ENCODE peak calls at places on chromosomes 5 and 9, in five cellular contexts. F is heart left ventricle, H is adrenal gland, O is sigmoid colon, L is prostate gland. M is an unnamed sample.

GRCh38 chr5:73652391-73652790 is 26.4 kb downstream of the ARHGEF28 start:
- DNase-seq in O (no peak), L (no peak), H (no peak), F (no peak), M (no peak)

GRCh38 chr5:147439253-147439652 is 70.6 kb downstream of the DPYSL3 start:
- DNase-seq in L (no peak), F (no peak), H (no peak), O (no peak), M (no peak)

GRCh38 chr9:88092699-88093359 is 45.4 kb downstream of the SPATA31C2 start:
- DNase-seq in H (no peak), L (no peak), F (no peak), O (peak; percentile 72), M (no peak)

GRCh38 chr9:129554649-129555048 is 66.3 kb downstream of the C9orf50 start:
- DNase-seq in F (peak; percentile 35), O (no peak), H (no peak), L (no peak), M (no peak)

GRCh38 chr9:7656648-7657047 is 142.9 kb downstream of the DMAC1 start:
- DNase-seq in F (no peak), H (no peak), L (peak; percentile 4), O (no peak), M (peak; percentile 16)

GRCh38 chr9:97958812-97959511 is 21.0 kb upstream of the HEMGN start:
- DNase-seq in O (no peak), L (no peak), F (no peak), H (no peak), M (no peak)

GRCh38 chr5:121691478-121691877 is 160.2 kb upstream of the FTMT start:
- DNase-seq in F (no peak), O (no peak), L (no peak), H (peak; percentile 65), M (no peak)

GRCh38 chr5:116905885-116906284 is 331.3 kb upstream of the SEMA6A start:
- DNase-seq in O (no peak), F (no peak), L (no peak), H (no peak), M (no peak)

GRCh38 chr9:88173378-88173999 is 35.2 kb upstream of the SPATA31C2 start:
- DNase-seq in F (no peak), L (no peak), H (peak; percentile 37), O (no peak), M (peak; percentile 17)

GRCh38 chr9:93357649-93358048 is 93.8 kb upstream of the FAM120A start:
- DNase-seq in F (no peak), H (no peak), O (no peak), L (no peak), M (no peak)

GRCh38 chr5:173201636-173202265 is 33.3 kb downstream of the NKX2-5 start:
- DNase-seq in O (no peak), L (no peak), H (peak; percentile 61), F (no peak), M (no peak)

GRCh38 chr9:33192493-33193245 is 25.5 kb upstream of the B4GALT1 start:
- DNase-seq in L (no peak), O (no peak), F (no peak), H (no peak), M (no peak)

GRCh38 chr5:12023614-12024241 is 119.5 kb upstream of the CTNND2 start:
- DNase-seq in O (no peak), F (no peak), L (no peak), H (no peak), M (no peak)

GRCh38 chr9:23784962-23785361 is 41.1 kb downstream of the ELAVL2 start:
- DNase-seq in H (no peak), F (no peak), O (no peak), L (no peak), M (no peak)

GRCh38 chr9:133478851-133479711 is at the start of gene SLC2A6:
- DNase-seq in L (peak; percentile 76), F (peak; percentile 93), H (peak; percentile 84), O (peak; percentile 92), M (peak; percentile 87)
- H3K4me1 ChIP-seq in L (no peaks in the 10 kb centered on the region), F (peaks cover 3% of the 10 kb centered on the region), H (no peaks in the 10 kb centered on the region), O (no peaks in the 10 kb centered on the region), M (peaks cover 19% of the 10 kb centered on the region)

DNA sequence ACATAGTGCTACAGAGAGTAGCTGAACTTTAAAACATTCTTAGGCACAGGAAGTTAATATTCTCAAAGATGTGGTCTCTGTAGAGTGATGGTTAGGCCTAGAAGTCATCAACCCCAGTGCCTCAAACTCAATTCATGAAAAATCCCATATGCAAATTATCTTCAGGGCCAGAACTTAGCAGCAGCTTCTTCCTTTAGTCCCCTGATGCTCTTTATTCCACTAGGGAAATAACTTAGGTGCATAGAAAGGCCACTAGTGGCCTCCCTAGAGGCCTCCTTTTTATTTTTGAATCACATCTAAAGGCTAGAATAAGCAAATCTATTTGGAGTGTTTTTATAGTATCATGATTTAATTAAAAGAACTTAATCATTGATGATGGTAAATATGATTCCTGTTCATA is 88.3 kb downstream of the GIN1 start:
- DNase-seq in F (no peak), H (no peak), L (no peak), O (no peak), M (no peak)
- TF ChIP-seq CTCF in F (peak; percentile 23), H (no peak), L (no peak), O (no peak), M (peak; percentile 16)

GRCh38 chr9:34589656-34590375 is at the start of gene CNTFR:
- DNase-seq in O (peak; percentile 82), L (peak; percentile 48), H (no peak), F (no peak), M (no peak)
- TF ChIP-seq POLR2A in O (no peak), L (no peak), H (no peak), F (no peak), M (no peak)

DNA sequence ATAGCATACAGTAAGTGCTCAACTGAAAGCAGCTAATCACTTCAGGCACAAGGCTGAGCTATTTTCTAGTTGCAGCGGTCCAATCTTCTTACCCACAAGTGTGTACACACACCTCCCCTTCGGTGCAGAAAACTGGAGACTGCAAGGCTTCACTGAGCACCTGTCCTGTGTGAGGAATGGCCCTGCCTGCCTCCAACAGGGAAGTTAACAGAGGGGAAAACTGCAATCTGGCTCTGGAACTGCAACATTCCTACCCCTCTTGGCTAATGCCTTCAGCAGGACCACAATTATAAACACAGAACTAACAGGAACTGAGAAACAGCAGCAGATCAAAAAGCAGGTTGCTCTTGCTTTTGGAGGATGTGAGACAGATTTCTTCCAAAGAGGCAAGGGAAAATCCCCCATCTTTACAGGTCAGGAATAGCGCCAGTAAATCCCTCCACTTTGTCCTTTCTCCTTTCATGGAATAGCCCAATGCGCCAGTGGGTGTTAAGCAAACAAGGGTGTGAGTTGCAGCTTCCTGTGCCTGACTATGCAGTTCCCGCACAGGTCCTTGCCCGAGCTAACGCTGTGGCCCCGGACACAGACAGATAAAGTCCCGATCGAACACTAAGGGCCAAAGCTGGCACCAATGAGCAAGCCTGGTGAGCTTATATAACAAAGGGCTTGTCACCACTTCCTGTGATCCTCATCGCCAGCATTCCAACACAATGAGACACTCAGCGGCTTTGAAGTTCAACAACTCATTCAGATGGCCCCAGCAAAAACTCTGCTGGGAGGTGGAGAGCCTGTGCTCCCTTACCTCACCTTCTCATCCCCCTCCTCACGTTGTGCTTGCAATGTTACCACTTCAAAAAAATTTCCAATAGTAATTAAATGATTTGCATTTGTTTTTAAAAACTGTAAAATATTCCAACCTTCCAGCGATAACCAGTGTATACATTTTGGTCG is 21.5 kb downstream of the SHB start:
- DNase-seq in L (peak; percentile 74), F (peak; percentile 73), H (peak; percentile 88), O (peak; percentile 80), M (peak; percentile 92)
- H3K4me1 ChIP-seq in L (peaks cover 32% of the 10 kb centered on the region), F (peaks cover 36% of the 10 kb centered on the region), H (peaks cover 17% of the 10 kb centered on the region), O (no peaks in the 10 kb centered on the region), M (peaks cover 74% of the 10 kb centered on the region)

GRCh38 chr9:136312436-136312835 is 8.5 kb upstream of the CCDC187 start:
- DNase-seq in H (peak; percentile 51), L (no peak), F (no peak), O (no peak), M (peak; percentile 67)
- TF ChIP-seq CTCF in H (peak; percentile 74), L (peak; percentile 50), F (peak; percentile 60), O (peak; percentile 54), M (peak; percentile 65)